ENCODE peak calls at places on chromosome 15, in nine cellular contexts. One of them, this sample, is unnamed.

GRCh38 chr15:84961707-84962106 is 19.9 kb upstream of the PDE8A start:
- DNase-seq in neural crest cell: no peak
- DNase-seq in upper lobe of right lung: no peak
- DNase-seq in endothelial cell: no peak
- DNase-seq in AG09309: no peak
- DNase-seq in fibroblast of pulmonary artery: no peak
- DNase-seq in PC-9: no peak
- DNase-seq in mesothelial cell of epicardium: no peak
- DNase-seq in bronchial epithelial cell: no peak
- DNase-seq in this sample: no peak

GRCh38 chr15:84098604-84099003 is 137.0 kb upstream of the GOLGA6L4 start:
- DNase-seq in AG09309: no peak
- DNase-seq in bronchial epithelial cell: no peak
- DNase-seq in neural crest cell: no peak
- DNase-seq in mesothelial cell of epicardium: no peak
- DNase-seq in fibroblast of pulmonary artery: no peak
- DNase-seq in endothelial cell: no peak
- DNase-seq in upper lobe of right lung: no peak
- DNase-seq in PC-9: no peak
- DNase-seq in this sample: no peak

GRCh38 chr15:78321041-78321570 is 19.0 kb upstream of the CRABP1 start:
- DNase-seq in PC-9: no peak
- DNase-seq in endothelial cell: no peak
- DNase-seq in bronchial epithelial cell: no peak
- DNase-seq in AG09309: no peak
- DNase-seq in fibroblast of pulmonary artery: no peak
- DNase-seq in upper lobe of right lung: peak
- DNase-seq in mesothelial cell of epicardium: no peak
- DNase-seq in neural crest cell: no peak
- DNase-seq in this sample: no peak

GRCh38 chr15:82828064-82828463 is 18.6 kb downstream of the WHAMM start:
- DNase-seq in neural crest cell: no peak
- DNase-seq in mesothelial cell of epicardium: no peak
- DNase-seq in endothelial cell: no peak
- DNase-seq in upper lobe of right lung: no peak
- DNase-seq in PC-9: no peak
- DNase-seq in AG09309: no peak
- DNase-seq in fibroblast of pulmonary artery: peak
- DNase-seq in bronchial epithelial cell: no peak
- DNase-seq in this sample: no peak

GRCh38 chr15:51403946-51404695 is 62.7 kb downstream of the GLDN start:
- DNase-seq in endothelial cell: no peak
- DNase-seq in upper lobe of right lung: no peak
- DNase-seq in AG09309: no peak
- DNase-seq in neural crest cell: no peak
- DNase-seq in bronchial epithelial cell: no peak
- DNase-seq in fibroblast of pulmonary artery: no peak
- DNase-seq in mesothelial cell of epicardium: no peak
- DNase-seq in PC-9: no peak
- DNase-seq in this sample: peak

GRCh38 chr15:56832125-56832524 is 86.3 kb upstream of the TCF12 start:
- DNase-seq in mesothelial cell of epicardium: no peak
- DNase-seq in PC-9: no peak
- DNase-seq in bronchial epithelial cell: peak
- DNase-seq in AG09309: no peak
- DNase-seq in fibroblast of pulmonary artery: peak
- DNase-seq in upper lobe of right lung: no peak
- DNase-seq in endothelial cell: no peak
- DNase-seq in neural crest cell: no peak
- DNase-seq in this sample: peak

GRCh38 chr15:63818191-63818590 is 15.6 kb downstream of the HERC1 start:
- DNase-seq in AG09309: no peak
- DNase-seq in neural crest cell: no peak
- DNase-seq in endothelial cell: peak
- DNase-seq in mesothelial cell of epicardium: no peak
- DNase-seq in fibroblast of pulmonary artery: peak
- DNase-seq in upper lobe of right lung: no peak
- DNase-seq in bronchial epithelial cell: no peak
- DNase-seq in PC-9: no peak
- DNase-seq in this sample: peak

GRCh38 chr15:98812711-98813441 is 164.5 kb downstream of the IGF1R start:
- DNase-seq in bronchial epithelial cell: no peak
- DNase-seq in upper lobe of right lung: no peak
- DNase-seq in AG09309: no peak
- DNase-seq in neural crest cell: no peak
- DNase-seq in PC-9: no peak
- DNase-seq in fibroblast of pulmonary artery: peak
- DNase-seq in mesothelial cell of epicardium: no peak
- DNase-seq in endothelial cell: no peak
- DNase-seq in this sample: no peak

DNA sequence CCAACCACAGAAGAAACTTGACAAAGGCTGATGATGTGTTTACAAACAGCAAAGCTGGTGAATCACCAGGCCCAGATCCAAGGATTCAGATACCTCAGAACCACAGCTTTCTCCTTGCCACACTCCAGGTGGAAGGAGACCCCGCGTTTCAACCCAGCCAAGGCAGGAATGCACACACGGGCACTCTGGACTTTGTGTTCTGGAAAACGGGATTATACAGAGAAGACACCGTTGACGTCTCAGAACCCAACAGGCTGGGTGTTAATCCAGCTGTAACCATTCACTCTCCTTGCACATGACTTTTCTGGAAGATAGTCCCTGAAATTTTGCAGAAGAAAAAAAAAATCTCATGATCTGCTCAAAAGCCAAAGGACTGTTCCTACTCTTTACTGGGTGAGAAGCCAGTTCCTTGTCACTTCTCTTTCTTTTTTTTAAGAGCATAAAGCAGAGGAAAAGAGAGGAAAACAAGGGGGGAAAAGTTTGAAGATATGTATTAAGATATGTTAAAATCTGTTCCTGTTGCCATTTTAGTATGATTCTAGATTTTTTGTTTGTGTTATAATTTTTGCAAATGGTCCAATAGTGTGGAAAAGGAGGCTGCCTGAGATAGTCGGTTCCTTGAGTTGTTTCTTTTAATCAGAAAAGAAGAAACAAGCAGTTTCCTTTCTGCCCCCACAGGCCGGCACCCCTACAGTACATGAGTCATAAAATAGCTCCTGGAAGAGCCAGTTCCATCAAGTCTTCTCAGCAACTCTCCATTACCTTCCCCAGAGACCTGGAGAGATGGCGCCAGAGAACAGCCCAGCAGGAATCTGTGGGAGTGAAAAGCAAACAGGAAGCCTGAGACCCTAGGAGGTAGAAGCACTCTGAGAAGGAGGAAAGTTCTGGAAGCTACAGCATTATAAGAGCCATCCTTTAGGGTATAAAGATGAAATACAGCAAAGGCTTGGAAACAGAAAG is 73.1 kb downstream of the RORA start:
- DNase-seq in upper lobe of right lung: no peak
- DNase-seq in bronchial epithelial cell: peak
- DNase-seq in neural crest cell: no peak
- DNase-seq in PC-9: no peak
- DNase-seq in mesothelial cell of epicardium: no peak
- DNase-seq in fibroblast of pulmonary artery: peak
- DNase-seq in endothelial cell: no peak
- DNase-seq in AG09309: no peak
- DNase-seq in this sample: no peak
- TF ChIP-seq CTCF in upper lobe of right lung: no peak
- TF ChIP-seq CTCF in bronchial epithelial cell: no peak
- TF ChIP-seq CTCF in neural crest cell: no peak
- TF ChIP-seq CTCF in PC-9: no peak
- TF ChIP-seq CTCF in mesothelial cell of epicardium: no peak
- TF ChIP-seq CTCF in fibroblast of pulmonary artery: no peak
- TF ChIP-seq CTCF in endothelial cell: no peak
- TF ChIP-seq CTCF in AG09309: no peak
- TF ChIP-seq CTCF in this sample: no peak

GRCh38 chr15:75695634-75696302 is 16.9 kb downstream of the CSPG4 start:
- DNase-seq in bronchial epithelial cell: peak
- DNase-seq in fibroblast of pulmonary artery: no peak
- DNase-seq in PC-9: no peak
- DNase-seq in mesothelial cell of epicardium: no peak
- DNase-seq in endothelial cell: no peak
- DNase-seq in upper lobe of right lung: no peak
- DNase-seq in AG09309: no peak
- DNase-seq in neural crest cell: no peak
- DNase-seq in this sample: no peak

GRCh38 chr15:75693501-75694240 is 19.0 kb downstream of the CSPG4 start:
- DNase-seq in bronchial epithelial cell: peak
- DNase-seq in AG09309: no peak
- DNase-seq in upper lobe of right lung: no peak
- DNase-seq in mesothelial cell of epicardium: no peak
- DNase-seq in endothelial cell: peak
- DNase-seq in fibroblast of pulmonary artery: peak
- DNase-seq in PC-9: no peak
- DNase-seq in neural crest cell: no peak
- DNase-seq in this sample: no peak

GRCh38 chr15:75695206-75695605 is 17.4 kb downstream of the CSPG4 start:
- DNase-seq in mesothelial cell of epicardium: no peak
- DNase-seq in bronchial epithelial cell: no peak
- DNase-seq in endothelial cell: no peak
- DNase-seq in PC-9: no peak
- DNase-seq in neural crest cell: peak
- DNase-seq in AG09309: no peak
- DNase-seq in fibroblast of pulmonary artery: no peak
- DNase-seq in upper lobe of right lung: no peak
- DNase-seq in this sample: no peak

GRCh38 chr15:75696303-75696657 is 16.4 kb downstream of the CSPG4 start:
- DNase-seq in mesothelial cell of epicardium: no peak
- DNase-seq in fibroblast of pulmonary artery: no peak
- DNase-seq in AG09309: no peak
- DNase-seq in bronchial epithelial cell: peak
- DNase-seq in upper lobe of right lung: no peak
- DNase-seq in PC-9: no peak
- DNase-seq in neural crest cell: no peak
- DNase-seq in endothelial cell: no peak
- DNase-seq in this sample: no peak

DNA sequence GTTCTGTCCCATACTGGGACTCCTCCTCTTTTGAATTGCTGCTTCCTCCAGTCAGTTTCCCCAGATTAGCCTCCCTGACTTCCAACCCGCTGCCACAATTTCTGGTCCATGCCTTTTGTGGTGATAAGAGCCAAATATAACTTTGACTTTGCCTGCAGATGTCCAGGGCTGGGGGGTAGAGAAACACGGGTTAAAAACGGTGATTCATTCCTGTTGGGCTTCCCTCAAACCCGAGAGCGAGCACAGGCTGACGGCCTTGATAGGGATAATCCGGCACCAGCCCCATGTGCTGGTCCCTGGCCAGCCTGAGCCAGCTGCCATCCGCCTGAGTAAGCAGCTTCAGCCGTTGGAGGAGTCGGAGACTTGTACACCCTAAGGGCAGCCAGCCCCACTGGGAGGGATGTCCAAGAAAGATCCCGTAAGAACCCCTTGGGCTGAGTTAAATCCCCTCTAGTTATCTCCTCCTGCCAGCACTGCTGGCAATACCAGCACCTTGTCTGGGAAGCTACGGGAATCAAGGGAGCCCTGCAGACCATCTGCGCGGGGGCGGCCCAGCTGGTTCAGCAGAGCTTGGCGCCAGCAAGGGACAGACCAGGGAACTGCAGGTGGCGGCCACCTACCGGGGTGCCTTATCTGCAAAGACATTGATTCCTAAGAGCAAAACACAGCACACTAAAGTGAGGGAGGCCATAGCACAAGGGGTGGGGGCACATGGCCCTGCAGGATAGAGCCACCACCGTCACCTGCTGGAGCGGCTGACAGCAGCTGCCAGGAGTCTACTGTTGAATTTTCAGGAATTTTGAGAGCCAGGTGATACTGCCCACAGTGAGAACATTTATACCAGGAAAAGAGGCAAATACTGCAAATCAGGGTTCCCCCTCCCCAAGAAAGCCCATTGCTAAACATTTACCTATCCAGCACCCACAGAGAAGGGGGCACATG is 18.1 kb downstream of the CSPG4 start:
- DNase-seq in mesothelial cell of epicardium: peak
- DNase-seq in fibroblast of pulmonary artery: peak
- DNase-seq in AG09309: peak
- DNase-seq in upper lobe of right lung: no peak
- DNase-seq in bronchial epithelial cell: peak
- DNase-seq in endothelial cell: peak
- DNase-seq in PC-9: peak
- DNase-seq in neural crest cell: peak
- DNase-seq in this sample: peak
- TF ChIP-seq CTCF in mesothelial cell of epicardium: no peak
- TF ChIP-seq CTCF in fibroblast of pulmonary artery: peak
- TF ChIP-seq CTCF in AG09309: peak
- TF ChIP-seq CTCF in upper lobe of right lung: peak
- TF ChIP-seq CTCF in bronchial epithelial cell: peak
- TF ChIP-seq CTCF in endothelial cell: no peak
- TF ChIP-seq CTCF in PC-9: peak
- TF ChIP-seq CTCF in neural crest cell: peak
- TF ChIP-seq CTCF in this sample: peak

GRCh38 chr15:75924576-75924975 is 20.9 kb downstream of the FBXO22 start:
- DNase-seq in fibroblast of pulmonary artery: no peak
- DNase-seq in upper lobe of right lung: peak
- DNase-seq in bronchial epithelial cell: peak
- DNase-seq in AG09309: no peak
- DNase-seq in mesothelial cell of epicardium: no peak
- DNase-seq in endothelial cell: no peak
- DNase-seq in neural crest cell: no peak
- DNase-seq in PC-9: no peak
- DNase-seq in this sample: no peak

GRCh38 chr15:75923756-75924155 is 20.1 kb downstream of the FBXO22 start:
- DNase-seq in upper lobe of right lung: no peak
- DNase-seq in PC-9: no peak
- DNase-seq in fibroblast of pulmonary artery: no peak
- DNase-seq in neural crest cell: no peak
- DNase-seq in endothelial cell: no peak
- DNase-seq in mesothelial cell of epicardium: no peak
- DNase-seq in bronchial epithelial cell: no peak
- DNase-seq in AG09309: no peak
- DNase-seq in this sample: no peak

GRCh38 chr15:75920079-75920478 is 16.4 kb downstream of the FBXO22 start:
- DNase-seq in PC-9: no peak
- DNase-seq in endothelial cell: no peak
- DNase-seq in upper lobe of right lung: no peak
- DNase-seq in neural crest cell: no peak
- DNase-seq in bronchial epithelial cell: no peak
- DNase-seq in mesothelial cell of epicardium: no peak
- DNase-seq in AG09309: no peak
- DNase-seq in fibroblast of pulmonary artery: no peak
- DNase-seq in this sample: no peak

GRCh38 chr15:75925440-75925839 is 21.8 kb downstream of the FBXO22 start:
- DNase-seq in PC-9: no peak
- DNase-seq in endothelial cell: no peak
- DNase-seq in upper lobe of right lung: no peak
- DNase-seq in neural crest cell: no peak
- DNase-seq in bronchial epithelial cell: no peak
- DNase-seq in AG09309: no peak
- DNase-seq in mesothelial cell of epicardium: no peak
- DNase-seq in fibroblast of pulmonary artery: no peak
- DNase-seq in this sample: no peak

GRCh38 chr15:75921732-75922703 is 18.3 kb downstream of the FBXO22 start:
- DNase-seq in mesothelial cell of epicardium: no peak
- DNase-seq in upper lobe of right lung: no peak
- DNase-seq in fibroblast of pulmonary artery: peak
- DNase-seq in AG09309: peak
- DNase-seq in endothelial cell: peak
- DNase-seq in bronchial epithelial cell: peak
- DNase-seq in neural crest cell: no peak
- DNase-seq in PC-9: peak
- DNase-seq in this sample: peak
- TF ChIP-seq CTCF in mesothelial cell of epicardium: peak
- TF ChIP-seq CTCF in upper lobe of right lung: peak
- TF ChIP-seq CTCF in fibroblast of pulmonary artery: peak
- TF ChIP-seq CTCF in AG09309: peak
- TF ChIP-seq CTCF in endothelial cell: no peak
- TF ChIP-seq CTCF in bronchial epithelial cell: peak
- TF ChIP-seq CTCF in neural crest cell: peak
- TF ChIP-seq CTCF in PC-9: peak
- TF ChIP-seq CTCF in this sample: peak

GRCh38 chr15:58293622-58294550 is 137.9 kb upstream of the LIPC start:
- DNase-seq in AG09309: no peak
- DNase-seq in fibroblast of pulmonary artery: no peak
- DNase-seq in endothelial cell: no peak
- DNase-seq in neural crest cell: no peak
- DNase-seq in mesothelial cell of epicardium: no peak
- DNase-seq in PC-9: peak
- DNase-seq in upper lobe of right lung: no peak
- DNase-seq in bronchial epithelial cell: no peak
- DNase-seq in this sample: peak

GRCh38 chr15:58287891-58288290 is 143.9 kb upstream of the LIPC start:
- DNase-seq in bronchial epithelial cell: no peak
- DNase-seq in neural crest cell: no peak
- DNase-seq in PC-9: no peak
- DNase-seq in mesothelial cell of epicardium: no peak
- DNase-seq in AG09309: no peak
- DNase-seq in endothelial cell: no peak
- DNase-seq in fibroblast of pulmonary artery: no peak
- DNase-seq in upper lobe of right lung: no peak
- DNase-seq in this sample: no peak

GRCh38 chr15:58292761-58293175 is 139.0 kb upstream of the LIPC start:
- DNase-seq in bronchial epithelial cell: no peak
- DNase-seq in upper lobe of right lung: no peak
- DNase-seq in fibroblast of pulmonary artery: no peak
- DNase-seq in AG09309: no peak
- DNase-seq in neural crest cell: no peak
- DNase-seq in PC-9: no peak
- DNase-seq in mesothelial cell of epicardium: no peak
- DNase-seq in endothelial cell: no peak
- DNase-seq in this sample: no peak

GRCh38 chr15:58295637-58296036 is 136.2 kb upstream of the LIPC start:
- DNase-seq in AG09309: no peak
- DNase-seq in neural crest cell: no peak
- DNase-seq in mesothelial cell of epicardium: no peak
- DNase-seq in bronchial epithelial cell: no peak
- DNase-seq in fibroblast of pulmonary artery: no peak
- DNase-seq in upper lobe of right lung: no peak
- DNase-seq in PC-9: no peak
- DNase-seq in endothelial cell: no peak
- DNase-seq in this sample: no peak

DNA sequence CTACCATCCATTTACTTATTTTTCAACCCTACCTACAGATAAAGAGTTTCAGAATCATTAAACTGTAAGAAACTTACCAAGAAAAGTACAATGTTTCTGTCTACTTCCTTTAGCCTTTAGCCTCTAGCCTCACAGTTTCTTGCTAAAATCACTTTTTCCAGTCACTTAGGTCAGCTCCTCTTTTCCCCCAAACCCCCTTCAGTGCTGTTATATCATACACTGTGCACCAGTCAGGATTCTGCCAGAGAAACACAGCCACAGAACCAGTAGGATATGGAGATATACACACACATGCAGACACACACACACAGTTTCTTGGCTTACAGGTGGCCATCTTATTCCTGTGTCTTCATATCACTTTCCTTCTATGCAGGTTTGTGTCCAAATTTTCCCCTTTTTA is 139.9 kb upstream of the LIPC start:
- DNase-seq in AG09309: no peak
- DNase-seq in upper lobe of right lung: no peak
- DNase-seq in mesothelial cell of epicardium: no peak
- DNase-seq in neural crest cell: no peak
- DNase-seq in fibroblast of pulmonary artery: no peak
- DNase-seq in PC-9: no peak
- DNase-seq in bronchial epithelial cell: no peak
- DNase-seq in endothelial cell: no peak
- DNase-seq in this sample: no peak
- TF ChIP-seq CTCF in AG09309: no peak
- TF ChIP-seq CTCF in upper lobe of right lung: no peak
- TF ChIP-seq CTCF in mesothelial cell of epicardium: no peak
- TF ChIP-seq CTCF in neural crest cell: no peak
- TF ChIP-seq CTCF in fibroblast of pulmonary artery: no peak
- TF ChIP-seq CTCF in PC-9: no peak
- TF ChIP-seq CTCF in bronchial epithelial cell: no peak
- TF ChIP-seq CTCF in endothelial cell: no peak
- TF ChIP-seq CTCF in this sample: no peak

This sample was measured in colonic mucosa.